ENCODE peak calls at places on chromosomes 13 and 19, in four cellular contexts. One of them, this sample, is unnamed.
A peak's percentile ranks its signal among the peaks of the same experiment; 100 is the strongest.

GRCh38 chr19:55451522-55452380 is 8.7 kb upstream of the SHISA7 start:
- DNase-seq in H1: no peak
- DNase-seq in HepG2: no peak
- DNase-seq in GM12878: no peak
- DNase-seq in this sample: peak; percentile 65

GRCh38 chr13:21318891-21319532 is 140.1 kb downstream of the ZDHHC20 start:
- DNase-seq in GM12878: no peak
- DNase-seq in H1: no peak
- DNase-seq in HepG2: no peak
- DNase-seq in this sample: no peak

GRCh38 chr13:97125810-97126738 is 96.1 kb upstream of the MBNL2 start:
- DNase-seq in HepG2: no peak
- DNase-seq in H1: no peak
- DNase-seq in GM12878: peak; percentile 57
- DNase-seq in this sample: no peak

GRCh38 chr13:36382030-36382429 is 35.8 kb upstream of the SPART start:
- DNase-seq in H1: no peak
- DNase-seq in HepG2: no peak
- DNase-seq in GM12878: no peak
- DNase-seq in this sample: no peak

GRCh38 chr13:98083507-98083906 is 59.4 kb upstream of the FARP1 start:
- DNase-seq in H1: no peak
- DNase-seq in HepG2: no peak
- DNase-seq in GM12878: no peak
- DNase-seq in this sample: no peak

GRCh38 chr19:6736917-6737283 is 480 bp downstream of the GPR108 start:
- DNase-seq in H1: no peak
- DNase-seq in HepG2: no peak
- DNase-seq in GM12878: no peak
- DNase-seq in this sample: peak; percentile 97

GRCh38 chr13:74409551-74409950 is 275.3 kb upstream of the KLF12 start:
- DNase-seq in H1: no peak
- DNase-seq in GM12878: no peak
- DNase-seq in HepG2: no peak
- DNase-seq in this sample: no peak

GRCh38 chr19:18785179-18786124 is 5.7 kb downstream of the COMP start:
- DNase-seq in H1: no peak
- DNase-seq in HepG2: peak; percentile 65
- DNase-seq in GM12878: no peak
- DNase-seq in this sample: peak; percentile 100

GRCh38 chr13:35906636-35907035 is 224.5 kb downstream of the DCLK1 start:
- DNase-seq in HepG2: no peak
- DNase-seq in GM12878: no peak
- DNase-seq in H1: no peak
- DNase-seq in this sample: no peak

DNA sequence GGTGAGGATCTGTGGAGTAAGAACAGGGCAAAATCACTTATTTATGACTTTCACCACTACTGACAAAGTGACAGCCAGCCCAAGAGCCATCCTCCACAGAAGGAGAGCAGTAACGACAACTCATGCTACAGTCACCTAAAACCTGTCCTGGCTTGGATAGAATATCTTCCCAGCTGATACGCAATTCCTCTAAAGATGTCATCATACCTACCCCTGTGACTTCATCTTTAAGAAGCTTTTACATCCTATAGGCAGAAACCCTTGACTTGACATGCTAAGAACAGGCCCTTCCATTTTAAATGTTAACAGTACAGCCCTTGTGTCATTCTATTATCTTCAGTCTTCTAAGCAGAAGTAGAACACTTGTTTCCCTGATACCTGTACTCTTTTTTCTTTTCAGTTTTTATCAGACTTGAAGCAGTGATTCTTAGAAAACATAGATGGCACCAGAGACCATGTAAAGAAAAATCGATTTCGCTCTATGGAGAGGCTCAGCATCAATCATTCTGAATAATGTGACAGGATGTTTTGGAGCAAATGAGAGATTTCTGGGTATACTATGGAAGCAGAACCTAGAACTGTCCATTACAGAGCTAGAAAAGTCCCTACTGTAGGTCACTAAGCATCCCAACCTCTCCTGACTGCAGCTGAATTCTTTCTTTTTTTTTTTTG is 20.1 kb downstream of the STOML3 start:
- DNase-seq in H1: no peak
- DNase-seq in HepG2: no peak
- DNase-seq in GM12878: no peak
- DNase-seq in this sample: peak; percentile 3
- TF ChIP-seq USF2 in H1: no peak
- TF ChIP-seq USF2 in HepG2: no peak
- TF ChIP-seq USF2 in GM12878: no peak
- TF ChIP-seq USF2 in this sample: no peak

DNA sequence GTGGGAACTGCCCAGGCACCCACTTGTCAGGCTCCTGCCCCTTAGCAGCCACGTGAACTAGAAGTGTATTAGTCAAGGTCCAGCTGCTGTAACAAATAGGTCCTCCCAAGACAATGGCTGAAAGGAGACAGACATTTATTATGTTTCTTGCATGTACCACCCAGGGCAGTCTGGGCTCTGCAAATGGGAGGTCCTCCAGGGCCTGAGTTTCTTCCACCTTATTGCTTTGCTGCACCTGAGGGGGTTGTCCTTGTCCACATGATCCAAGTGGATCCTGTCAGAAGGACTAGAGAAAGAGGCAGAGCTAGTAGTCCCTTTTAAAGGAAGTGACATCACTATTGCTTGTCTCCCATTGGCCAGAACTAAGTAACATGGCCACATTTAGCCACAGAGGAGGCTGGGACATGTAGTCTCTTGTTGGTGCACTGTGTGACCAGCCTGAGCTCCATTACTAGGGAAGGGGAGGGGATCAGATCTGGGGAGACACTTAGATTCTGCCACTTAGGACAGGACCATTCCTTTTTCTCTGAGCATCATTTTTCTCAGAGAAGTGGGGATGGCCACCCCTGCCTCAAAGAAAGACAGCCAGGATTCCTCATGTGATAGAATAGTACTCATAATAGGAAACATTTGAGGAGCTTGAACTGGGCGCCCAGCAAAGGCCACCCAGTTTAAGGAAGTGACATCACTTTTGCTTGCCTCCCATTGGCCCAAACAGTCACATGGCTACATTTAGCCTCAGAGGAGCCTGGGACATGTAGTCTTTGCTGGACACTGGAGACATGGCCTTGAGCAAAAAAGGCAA is 15.1 kb downstream of the CC2D1A start:
- DNase-seq in H1: no peak
- DNase-seq in GM12878: peak; percentile 25
- DNase-seq in HepG2: peak; percentile 57
- DNase-seq in this sample: peak; percentile 77
- TF ChIP-seq TCF12 in H1: no peak
- TF ChIP-seq TCF12 in GM12878: no peak
- TF ChIP-seq TCF12 in HepG2: no peak
- TF ChIP-seq TCF12 in this sample: no peak

GRCh38 chr13:109684836-109685602 is 101.4 kb downstream of the IRS2 start:
- DNase-seq in H1: no peak
- DNase-seq in HepG2: no peak
- DNase-seq in GM12878: no peak
- DNase-seq in this sample: no peak
- H3K27ac ChIP-seq in H1: no peak overlapping the region
- H3K27ac ChIP-seq in HepG2: no peak overlapping the region
- H3K27ac ChIP-seq in GM12878: no peak overlapping the region
- H3K27ac ChIP-seq in this sample: no peak overlapping the region

DNA sequence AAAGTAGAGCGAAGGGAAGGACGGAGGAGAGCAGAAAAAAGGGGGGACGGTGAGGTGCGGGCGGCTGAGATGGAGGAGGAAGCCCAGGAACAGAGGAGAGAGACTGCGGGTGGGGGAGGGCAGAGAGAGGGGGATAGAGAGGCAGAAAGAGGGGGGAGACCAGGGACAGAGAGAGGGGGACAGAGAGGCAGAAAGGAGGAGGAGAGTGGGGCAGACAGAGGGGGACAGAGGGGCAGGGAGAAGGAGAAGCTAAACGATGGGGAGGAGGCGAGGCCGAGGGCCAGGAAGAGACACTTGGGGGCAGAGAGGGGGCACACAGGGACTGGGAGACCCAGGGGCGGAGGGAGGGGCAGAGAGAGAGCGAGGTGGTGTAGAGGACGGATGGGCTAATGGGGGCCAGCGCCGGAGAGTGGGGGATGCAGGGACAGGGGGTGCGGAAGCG is 711 bp downstream of the MEIS3 start:
- DNase-seq in HepG2: no peak
- DNase-seq in GM12878: no peak
- DNase-seq in H1: no peak
- DNase-seq in this sample: peak; percentile 65
- TF ChIP-seq USF2 in HepG2: no peak
- TF ChIP-seq USF2 in GM12878: no peak
- TF ChIP-seq USF2 in H1: no peak
- TF ChIP-seq USF2 in this sample: no peak

GRCh38 chr13:78593652-78594494 is 9.5 kb downstream of the POU4F1 start:
- DNase-seq in HepG2: no peak
- DNase-seq in GM12878: no peak
- DNase-seq in H1: no peak
- DNase-seq in this sample: no peak
- TF ChIP-seq TCF12 in HepG2: no peak
- TF ChIP-seq TCF12 in GM12878: no peak
- TF ChIP-seq TCF12 in H1: peak; percentile 10
- TF ChIP-seq TCF12 in this sample: no peak

DNA sequence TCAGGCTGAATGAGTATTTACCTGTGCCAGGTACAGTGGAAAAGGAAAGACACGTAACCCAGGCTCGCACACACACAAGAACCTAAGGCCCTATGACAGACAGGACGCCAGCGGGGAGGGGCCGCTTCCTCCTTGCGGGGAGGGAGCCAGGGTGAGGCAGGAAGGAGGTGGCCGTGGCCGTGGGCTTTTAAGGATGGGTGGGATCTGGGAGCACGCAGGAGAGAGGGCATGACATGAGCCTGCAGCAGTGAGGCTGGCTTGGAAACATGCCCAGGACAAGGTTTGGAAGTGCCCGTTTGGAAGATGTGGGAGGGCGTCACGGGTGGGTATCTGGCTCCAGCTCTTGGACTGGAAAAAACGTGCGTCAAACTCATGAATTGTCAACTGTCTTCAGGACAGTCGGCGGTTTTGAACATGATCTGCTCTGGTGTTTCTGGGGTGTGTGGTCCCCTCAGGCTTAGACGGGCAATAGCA is 20.1 kb downstream of the SH3GL1 start:
- DNase-seq in H1: no peak
- DNase-seq in HepG2: no peak
- DNase-seq in GM12878: no peak
- DNase-seq in this sample: peak; percentile 29
- H3K27ac ChIP-seq in H1: no peak overlapping the region
- H3K27ac ChIP-seq in HepG2: no peak overlapping the region
- H3K27ac ChIP-seq in GM12878: peak overlapping the region; percentile 64
- H3K27ac ChIP-seq in this sample: no peak overlapping the region

GRCh38 chr19:50213925-50214324 is 10.5 kb downstream of the MYH14 start:
- DNase-seq in H1: no peak
- DNase-seq in HepG2: no peak
- DNase-seq in GM12878: no peak
- DNase-seq in this sample: no peak

GRCh38 chr19:50215820-50216219 is 12.4 kb downstream of the MYH14 start:
- DNase-seq in HepG2: no peak
- DNase-seq in GM12878: no peak
- DNase-seq in H1: no peak
- DNase-seq in this sample: no peak

GRCh38 chr19:50210425-50210824 is 7.0 kb downstream of the MYH14 start:
- DNase-seq in H1: no peak
- DNase-seq in HepG2: no peak
- DNase-seq in GM12878: no peak
- DNase-seq in this sample: no peak

GRCh38 chr19:50209131-50209530 is 5.7 kb downstream of the MYH14 start:
- DNase-seq in HepG2: no peak
- DNase-seq in H1: no peak
- DNase-seq in GM12878: no peak
- DNase-seq in this sample: no peak

GRCh38 chr19:50214699-50215543 is 11.5 kb downstream of the MYH14 start:
- DNase-seq in HepG2: no peak
- DNase-seq in GM12878: no peak
- DNase-seq in H1: no peak
- DNase-seq in this sample: no peak
- TF ChIP-seq USF2 in HepG2: no peak
- TF ChIP-seq USF2 in GM12878: no peak
- TF ChIP-seq USF2 in H1: no peak
- TF ChIP-seq USF2 in this sample: no peak

GRCh38 chr13:114152831-114153371 is 20.5 kb upstream of the RASA3 start:
- DNase-seq in GM12878: no peak
- DNase-seq in H1: no peak
- DNase-seq in HepG2: no peak
- DNase-seq in this sample: no peak

GRCh38 chr13:114149774-114150740 is 17.6 kb upstream of the RASA3 start:
- DNase-seq in HepG2: no peak
- DNase-seq in GM12878: no peak
- DNase-seq in H1: no peak
- DNase-seq in this sample: no peak

GRCh38 chr13:114151565-114152284 is 19.3 kb upstream of the RASA3 start:
- DNase-seq in GM12878: no peak
- DNase-seq in HepG2: no peak
- DNase-seq in H1: no peak
- DNase-seq in this sample: no peak

GRCh38 chr13:114152285-114152645 is 19.8 kb upstream of the RASA3 start:
- DNase-seq in H1: no peak
- DNase-seq in GM12878: no peak
- DNase-seq in HepG2: no peak
- DNase-seq in this sample: no peak

GRCh38 chr13:114151031-114151430 is 18.6 kb upstream of the RASA3 start:
- DNase-seq in GM12878: no peak
- DNase-seq in H1: no peak
- DNase-seq in HepG2: no peak
- DNase-seq in this sample: peak; percentile 7
- TF ChIP-seq TCF12 in GM12878: no peak
- TF ChIP-seq TCF12 in H1: no peak
- TF ChIP-seq TCF12 in HepG2: no peak
- TF ChIP-seq TCF12 in this sample: no peak

DNA sequence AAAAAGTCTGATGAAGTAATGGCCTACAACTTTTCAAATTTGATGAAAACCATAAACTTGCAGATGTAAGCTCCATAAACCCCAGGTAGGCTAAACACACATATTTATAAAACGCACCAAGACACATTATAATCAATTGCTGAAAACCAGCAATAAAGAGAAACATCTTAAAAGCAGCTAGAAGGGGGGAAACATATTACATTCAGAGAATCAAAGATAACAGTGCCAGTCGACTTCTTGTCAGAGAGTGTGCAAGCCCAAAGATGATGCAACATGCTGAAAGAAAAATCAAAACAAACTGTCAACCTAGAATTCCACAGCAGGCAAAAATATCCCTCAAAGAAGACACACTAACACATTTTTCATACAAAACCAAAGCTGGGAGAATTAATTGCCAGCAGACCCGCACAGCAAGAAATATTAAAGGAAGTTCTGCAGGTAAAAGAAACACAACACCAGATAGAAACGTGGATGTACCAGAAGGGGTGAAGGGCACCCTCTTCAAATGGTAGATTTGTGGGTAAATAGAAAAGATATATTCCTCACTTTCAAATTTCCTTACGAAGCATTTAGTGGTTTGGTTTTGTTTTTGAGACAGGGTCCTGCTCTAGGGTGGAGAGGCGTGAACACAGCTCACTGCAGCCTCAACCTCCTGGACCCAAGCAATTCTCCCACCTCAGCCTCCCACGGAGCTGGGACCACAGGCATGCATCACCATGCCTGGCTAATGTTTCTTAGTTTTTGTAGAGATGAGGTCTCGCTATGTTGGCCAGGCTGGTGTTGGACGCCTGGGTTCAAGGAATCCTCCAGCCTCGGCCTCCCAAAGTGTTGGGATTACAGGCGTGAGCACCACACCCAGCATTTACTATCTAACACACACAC is 16.5 kb upstream of the ATP1A3 start:
- DNase-seq in HepG2: no peak
- DNase-seq in H1: no peak
- DNase-seq in GM12878: no peak
- DNase-seq in this sample: no peak
- H3K27ac ChIP-seq in HepG2: no peak overlapping the region
- H3K27ac ChIP-seq in H1: no peak overlapping the region
- H3K27ac ChIP-seq in GM12878: no peak overlapping the region
- H3K27ac ChIP-seq in this sample: no peak overlapping the region